ENCODE peak calls at places on chromosomes 2 and 18, in five cellular contexts. One of them, this sample, is unnamed.

GRCh38 chr18:23752796-23753195 is 63.5 kb downstream of the LAMA3 start:
- DNase-seq in astrocyte of the spinal cord: no peak
- DNase-seq in heart right ventricle: no peak
- DNase-seq in upper lobe of right lung: no peak
- DNase-seq in kidney epithelial cell: no peak
- DNase-seq in this sample: peak

GRCh38 chr2:198916548-198916947 is 541.2 kb downstream of the SATB2 start:
- DNase-seq in heart right ventricle: no peak
- DNase-seq in upper lobe of right lung: no peak
- DNase-seq in astrocyte of the spinal cord: no peak
- DNase-seq in kidney epithelial cell: no peak
- DNase-seq in this sample: no peak

GRCh38 chr2:64859208-64860161 is 129.7 kb upstream of the SLC1A4 start:
- DNase-seq in upper lobe of right lung: peak
- DNase-seq in astrocyte of the spinal cord: peak
- DNase-seq in heart right ventricle: peak
- DNase-seq in kidney epithelial cell: no peak
- DNase-seq in this sample: peak

GRCh38 chr2:32427672-32428622 is 71.1 kb downstream of the BIRC6 start:
- DNase-seq in kidney epithelial cell: no peak
- DNase-seq in astrocyte of the spinal cord: no peak
- DNase-seq in upper lobe of right lung: no peak
- DNase-seq in heart right ventricle: no peak
- DNase-seq in this sample: no peak

GRCh38 chr2:24117902-24118301 is 5.2 kb downstream of the PFN4 start:
- DNase-seq in heart right ventricle: no peak
- DNase-seq in kidney epithelial cell: no peak
- DNase-seq in astrocyte of the spinal cord: no peak
- DNase-seq in upper lobe of right lung: no peak
- DNase-seq in this sample: no peak

GRCh38 chr2:111665551-111666116 is 218.4 kb downstream of the ANAPC1 start:
- DNase-seq in upper lobe of right lung: no peak
- DNase-seq in heart right ventricle: no peak
- DNase-seq in kidney epithelial cell: no peak
- DNase-seq in astrocyte of the spinal cord: no peak
- DNase-seq in this sample: no peak

GRCh38 chr2:235611337-235611736 is 117.5 kb downstream of the AGAP1 start:
- DNase-seq in heart right ventricle: no peak
- DNase-seq in upper lobe of right lung: no peak
- DNase-seq in kidney epithelial cell: no peak
- DNase-seq in astrocyte of the spinal cord: no peak
- DNase-seq in this sample: no peak

GRCh38 chr2:66440011-66440542 is 5.2 kb downstream of the MEIS1 start:
- DNase-seq in heart right ventricle: no peak
- DNase-seq in kidney epithelial cell: no peak
- DNase-seq in astrocyte of the spinal cord: peak
- DNase-seq in upper lobe of right lung: no peak
- DNase-seq in this sample: peak

GRCh38 chr2:105560157-105560556 is 161.3 kb upstream of the FHL2 start:
- DNase-seq in heart right ventricle: no peak
- DNase-seq in kidney epithelial cell: no peak
- DNase-seq in astrocyte of the spinal cord: no peak
- DNase-seq in upper lobe of right lung: no peak
- DNase-seq in this sample: no peak

GRCh38 chr2:219022616-219023015 is 18.7 kb downstream of the CFAP65 start:
- DNase-seq in heart right ventricle: no peak
- DNase-seq in kidney epithelial cell: no peak
- DNase-seq in astrocyte of the spinal cord: no peak
- DNase-seq in upper lobe of right lung: peak
- DNase-seq in this sample: no peak

GRCh38 chr2:96102596-96103387 is 13.6 kb downstream of the ADRA2B start:
- DNase-seq in kidney epithelial cell: no peak
- DNase-seq in astrocyte of the spinal cord: no peak
- DNase-seq in heart right ventricle: no peak
- DNase-seq in upper lobe of right lung: peak
- DNase-seq in this sample: no peak

GRCh38 chr2:239871481-239872435 is 153.4 kb downstream of the NDUFA10 start:
- DNase-seq in heart right ventricle: no peak
- DNase-seq in upper lobe of right lung: peak
- DNase-seq in kidney epithelial cell: no peak
- DNase-seq in astrocyte of the spinal cord: no peak
- DNase-seq in this sample: no peak

GRCh38 chr2:230956827-230957755 is 32.0 kb upstream of the GPR55 start:
- DNase-seq in astrocyte of the spinal cord: peak
- DNase-seq in kidney epithelial cell: no peak
- DNase-seq in heart right ventricle: no peak
- DNase-seq in upper lobe of right lung: no peak
- DNase-seq in this sample: peak

GRCh38 chr2:226489765-226490164 is 309.9 kb downstream of the IRS1 start:
- DNase-seq in heart right ventricle: no peak
- DNase-seq in upper lobe of right lung: no peak
- DNase-seq in astrocyte of the spinal cord: peak
- DNase-seq in kidney epithelial cell: peak
- DNase-seq in this sample: peak

DNA sequence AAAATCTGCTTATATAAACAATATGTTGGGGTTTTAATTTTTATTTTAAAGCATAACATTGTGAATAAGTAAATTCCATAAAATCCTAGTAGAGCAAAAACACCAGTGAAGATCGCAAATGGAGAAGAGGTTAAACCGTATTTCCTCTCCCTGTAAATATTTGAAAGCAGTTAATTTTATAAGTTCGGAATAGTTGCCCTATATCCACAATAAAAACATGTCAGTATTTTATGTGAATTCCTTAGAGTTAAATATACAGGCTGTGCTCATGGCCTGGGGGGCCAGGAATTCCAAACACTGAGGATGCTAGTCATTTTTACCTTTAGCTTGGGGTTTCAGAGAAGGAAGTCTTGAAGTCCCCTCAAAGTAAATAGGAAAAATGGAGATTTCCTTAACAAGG is 135.0 kb downstream of the FIGN start:
- DNase-seq in heart right ventricle: no peak
- DNase-seq in upper lobe of right lung: no peak
- DNase-seq in astrocyte of the spinal cord: no peak
- DNase-seq in kidney epithelial cell: no peak
- DNase-seq in this sample: no peak
- H3K4me3 ChIP-seq in heart right ventricle: no peak
- H3K4me3 ChIP-seq in upper lobe of right lung: no peak
- H3K4me3 ChIP-seq in astrocyte of the spinal cord: no peak
- H3K4me3 ChIP-seq in kidney epithelial cell: no peak
- H3K4me3 ChIP-seq in this sample: no peak

DNA sequence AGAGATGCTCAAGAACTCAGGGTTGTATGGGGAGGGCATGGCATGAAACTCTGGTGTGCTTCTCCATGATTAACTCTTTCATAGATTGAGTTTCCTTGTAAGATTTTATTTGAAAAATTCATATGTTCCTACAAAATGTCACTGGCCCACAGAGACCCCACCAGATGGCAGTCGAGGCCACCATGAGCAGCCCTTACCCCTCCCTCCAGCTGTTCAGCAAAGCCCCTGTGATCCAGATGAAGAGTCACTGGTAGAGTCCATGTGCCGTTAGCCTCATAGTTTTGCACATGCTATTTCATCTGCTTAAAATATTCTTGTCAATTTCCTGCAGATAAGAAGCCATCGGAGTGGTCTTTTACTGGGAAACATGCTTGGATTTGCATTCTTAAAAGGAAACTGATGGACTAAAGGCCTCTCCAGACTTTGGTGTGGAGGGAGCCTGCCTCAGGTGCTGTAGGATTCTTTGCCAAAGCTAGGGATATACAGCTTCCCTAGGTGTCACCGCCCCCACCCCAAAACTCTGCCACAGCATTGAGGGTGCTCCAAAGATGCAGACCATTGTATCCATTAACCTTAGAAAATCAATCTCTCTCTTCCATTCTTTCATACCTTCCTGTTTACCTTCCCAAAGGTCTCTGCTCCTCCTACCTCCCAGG is 18.8 kb downstream of the ZNF385B start:
- DNase-seq in kidney epithelial cell: no peak
- DNase-seq in heart right ventricle: no peak
- DNase-seq in upper lobe of right lung: no peak
- DNase-seq in astrocyte of the spinal cord: peak
- DNase-seq in this sample: peak
- TF ChIP-seq CTCF in kidney epithelial cell: peak
- TF ChIP-seq CTCF in heart right ventricle: no peak
- TF ChIP-seq CTCF in upper lobe of right lung: peak
- TF ChIP-seq CTCF in astrocyte of the spinal cord: peak
- TF ChIP-seq CTCF in this sample: peak

GRCh38 chr2:233062946-233063268 is 2.8 kb downstream of the INPP5D start:
- DNase-seq in heart right ventricle: no peak
- DNase-seq in kidney epithelial cell: no peak
- DNase-seq in upper lobe of right lung: peak
- DNase-seq in astrocyte of the spinal cord: no peak
- DNase-seq in this sample: no peak

GRCh38 chr2:233062447-233062842 is 2.3 kb downstream of the INPP5D start:
- DNase-seq in heart right ventricle: no peak
- DNase-seq in upper lobe of right lung: no peak
- DNase-seq in astrocyte of the spinal cord: no peak
- DNase-seq in kidney epithelial cell: no peak
- DNase-seq in this sample: no peak

GRCh38 chr2:233061007-233061590 is 957 bp downstream of the INPP5D start:
- DNase-seq in heart right ventricle: no peak
- DNase-seq in kidney epithelial cell: no peak
- DNase-seq in upper lobe of right lung: peak
- DNase-seq in astrocyte of the spinal cord: no peak
- DNase-seq in this sample: no peak

GRCh38 chr2:233060500-233061006 is 411 bp downstream of the INPP5D start:
- DNase-seq in kidney epithelial cell: no peak
- DNase-seq in astrocyte of the spinal cord: no peak
- DNase-seq in upper lobe of right lung: peak
- DNase-seq in heart right ventricle: no peak
- DNase-seq in this sample: no peak

DNA sequence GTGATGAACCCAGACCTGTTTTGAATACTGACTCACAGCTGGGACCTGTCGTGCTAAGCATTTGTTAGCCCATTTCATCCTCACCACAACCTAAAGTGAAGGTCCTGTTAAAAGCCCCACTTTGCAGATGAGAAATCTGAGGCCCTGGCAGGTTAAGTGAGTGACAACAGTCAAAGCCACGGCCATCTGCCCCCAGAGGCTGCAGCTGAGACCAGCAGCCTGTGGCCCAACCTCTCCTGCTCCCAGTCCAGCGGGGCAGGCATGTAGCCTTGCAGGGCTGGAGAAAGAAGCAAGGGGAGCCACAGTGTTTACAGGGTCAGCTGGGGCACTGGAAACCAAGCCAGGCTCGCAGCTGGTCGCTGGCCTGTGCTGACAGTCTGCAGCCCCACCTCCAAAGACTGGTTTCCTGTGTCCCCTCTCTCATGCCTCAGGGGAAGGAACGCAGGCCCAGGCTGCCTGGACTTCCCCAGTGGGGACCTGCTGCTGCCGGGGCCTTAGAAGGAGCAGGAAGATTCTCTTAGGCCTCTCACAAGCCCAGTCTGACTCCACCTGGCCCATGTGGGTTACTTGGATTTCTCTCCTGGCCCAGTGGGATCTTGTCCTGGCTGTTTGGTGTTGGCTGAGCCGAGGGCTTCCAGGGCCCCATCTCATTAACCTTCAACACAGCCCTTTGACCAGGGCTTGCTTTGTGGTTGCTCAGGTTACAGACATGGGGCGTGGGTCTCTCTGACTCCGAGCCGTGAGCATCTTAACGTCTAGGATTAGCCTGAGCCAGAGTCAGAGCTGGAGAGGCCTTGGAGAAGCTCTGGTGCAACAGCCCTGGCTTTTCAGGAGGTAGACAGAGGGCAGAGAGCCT is 1.7 kb downstream of the INPP5D start:
- DNase-seq in astrocyte of the spinal cord: peak
- DNase-seq in heart right ventricle: peak
- DNase-seq in kidney epithelial cell: no peak
- DNase-seq in upper lobe of right lung: peak
- DNase-seq in this sample: no peak
- H3K4me3 ChIP-seq in astrocyte of the spinal cord: no peak
- H3K4me3 ChIP-seq in heart right ventricle: peak
- H3K4me3 ChIP-seq in kidney epithelial cell: no peak
- H3K4me3 ChIP-seq in upper lobe of right lung: peak
- H3K4me3 ChIP-seq in this sample: no peak

DNA sequence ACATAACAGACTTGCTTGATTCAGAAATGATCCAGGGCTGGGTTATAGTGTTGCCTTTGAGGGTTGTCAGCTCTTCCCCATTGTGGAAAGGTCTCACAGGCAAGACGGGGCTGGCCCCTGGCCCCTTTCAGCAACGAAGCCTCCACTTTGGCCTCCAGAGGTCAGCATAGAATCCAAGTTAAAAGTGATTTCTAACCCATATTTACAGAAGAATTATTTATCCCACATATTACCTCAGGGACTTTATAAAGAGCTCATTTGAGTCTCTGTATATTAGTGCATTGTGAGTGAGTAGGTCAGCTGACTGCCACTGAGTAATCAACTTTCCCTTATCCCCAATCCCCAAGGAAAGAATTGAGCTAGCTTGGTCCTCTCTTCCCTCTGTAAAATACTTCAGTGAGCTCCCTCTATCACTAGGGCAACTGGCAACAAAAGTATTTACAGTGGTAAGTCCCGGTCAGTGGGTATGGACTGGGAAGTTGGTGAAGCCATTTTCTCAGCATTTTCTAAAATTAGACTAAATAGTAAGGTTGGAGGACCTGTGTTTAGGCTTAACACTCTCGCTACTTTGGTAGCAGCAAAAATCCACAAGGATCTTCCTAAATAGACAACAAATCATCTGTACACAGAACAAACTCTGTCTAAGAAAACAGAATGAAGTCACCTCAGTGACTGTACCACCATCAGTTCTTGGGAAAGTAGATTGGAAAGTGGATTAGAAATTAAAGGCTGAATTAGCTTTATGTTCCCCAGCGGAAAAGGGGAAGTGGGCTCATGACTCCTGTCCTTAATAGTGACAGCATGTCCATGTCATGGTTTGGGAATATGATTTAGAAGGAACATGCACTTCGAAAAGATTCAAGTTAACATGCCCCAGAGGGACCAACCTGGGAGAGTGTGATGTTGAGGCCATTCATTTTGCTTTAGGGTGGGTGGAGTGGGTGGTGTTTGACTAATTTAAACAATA is 171.0 kb upstream of the SIX3 start:
- DNase-seq in kidney epithelial cell: no peak
- DNase-seq in heart right ventricle: no peak
- DNase-seq in astrocyte of the spinal cord: no peak
- DNase-seq in upper lobe of right lung: no peak
- DNase-seq in this sample: no peak
- TF ChIP-seq CTCF in kidney epithelial cell: no peak
- TF ChIP-seq CTCF in heart right ventricle: no peak
- TF ChIP-seq CTCF in astrocyte of the spinal cord: no peak
- TF ChIP-seq CTCF in upper lobe of right lung: no peak
- TF ChIP-seq CTCF in this sample: no peak

This sample was measured in foreskin fibroblast.